ENCODE peak calls at places on chromosomes 7 and 10, in six cellular contexts. V, E, X, L, D and G are unnamed samples.

GRCh38 chr7:11327633-11328032 is 354.0 kb downstream of the PHF14 start:
- DNase-seq in X (no peak), V (no peak), L (no peak), E (no peak), D (no peak), G (no peak)

GRCh38 chr7:40455485-40455884 is 320.7 kb downstream of the SUGCT start:
- DNase-seq in D (no peak), L (no peak), V (no peak), X (no peak), E (no peak), G (no peak)

GRCh38 chr7:158447206-158448171 is 140.1 kb downstream of the PTPRN2 start:
- DNase-seq in D (no peak), X (no peak), E (no peak), V (no peak), L (peak), G (no peak)

GRCh38 chr7:90726120-90726519 is 130.0 kb downstream of the CDK14 start:
- DNase-seq in V (no peak), X (no peak), L (no peak), E (no peak), D (no peak), G (no peak)

GRCh38 chr7:5387711-5388245 is 35.9 kb downstream of the TNRC18 start:
- DNase-seq in L (peak), E (no peak), V (no peak), D (no peak), X (no peak), G (no peak)

GRCh38 chr7:99665312-99665759 is 14.5 kb downstream of the CYP3A5 start:
- DNase-seq in D (no peak), X (no peak), E (no peak), L (no peak), V (no peak), G (no peak)

GRCh38 chr10:127325506-127325905 is 129.1 kb upstream of the INSYN2A start:
- DNase-seq in X (no peak), V (no peak), D (no peak), E (no peak), L (no peak), G (no peak)

GRCh38 chr10:4353059-4353655 is 472.9 kb upstream of the AKR1E2 start:
- DNase-seq in E (no peak), L (peak), V (no peak), D (peak), X (no peak), G (no peak)

GRCh38 chr7:6530626-6531491 is 20.4 kb downstream of the GRID2IP start:
- DNase-seq in X (peak), E (no peak), D (no peak), V (peak), L (peak), G (no peak)

GRCh38 chr10:115084434-115084833 is 8.7 kb upstream of the ATRNL1 start:
- DNase-seq in V (no peak), D (no peak), L (no peak), X (no peak), E (no peak), G (no peak)

GRCh38 chr10:4835494-4835918 is 9.5 kb downstream of the AKR1E2 start:
- DNase-seq in L (no peak), X (no peak), D (no peak), E (no peak), V (no peak), G (no peak)

GRCh38 chr7:126659124-126659523 is 593.6 kb downstream of the GRM8 start:
- DNase-seq in E (no peak), X (no peak), L (no peak), D (no peak), V (no peak), G (no peak)

GRCh38 chr7:100044719-100045118 is 4.9 kb upstream of the ZSCAN21 start:
- DNase-seq in E (no peak), X (no peak), L (no peak), V (peak), D (no peak), G (no peak)

GRCh38 chr10:109969907-109970306 is 37.9 kb upstream of the ADD3 start:
- DNase-seq in X (no peak), D (no peak), E (no peak), V (no peak), L (no peak), G (no peak)

GRCh38 chr10:114312585-114312984 is 73.5 kb downstream of the VWA2 start:
- DNase-seq in L (no peak), V (no peak), D (no peak), X (no peak), E (no peak), G (no peak)

GRCh38 chr7:75688200-75689136 is 50.3 kb downstream of the HIP1 start:
- DNase-seq in V (no peak), D (no peak), X (no peak), E (peak), L (no peak), G (peak)

GRCh38 chr10:116274141-116274861 is 1.3 kb upstream of the GFRA1 start:
- DNase-seq in X (no peak), D (peak), L (peak), E (peak), V (no peak), G (peak)

GRCh38 chr7:727104-727805 is at the start of gene PRKAR1B:
- DNase-seq in L (peak), E (no peak), X (no peak), V (no peak), D (no peak), G (peak)

GRCh38 chr10:97341416-97341815 is 6.9 kb upstream of the FRAT2 start:
- DNase-seq in E (no peak), V (no peak), D (no peak), L (no peak), X (no peak), G (no peak)

GRCh38 chr7:30148951-30149459 is 14.2 kb downstream of the MTURN start:
- DNase-seq in X (no peak), E (no peak), D (no peak), L (no peak), V (no peak), G (no peak)

GRCh38 chr10:15540729-15541128 is 169.6 kb upstream of the FAM171A1 start:
- DNase-seq in X (no peak), E (no peak), L (peak), V (no peak), D (no peak), G (no peak)